ENCODE peak calls at places on chromosomes 7 and 10, in four cellular contexts. One of them, this sample, is unnamed.
A peak's percentile ranks its signal among the peaks of the same experiment; 100 is the strongest.

GRCh38 chr7:33841658-33842057 is 63.7 kb upstream of the BMPER start:
- DNase-seq in GM12878: no peak
- DNase-seq in K562: no peak
- DNase-seq in HepG2: no peak
- DNase-seq in this sample: no peak

GRCh38 chr7:142018154-142018553 is 22.5 kb downstream of the MGAM start:
- DNase-seq in K562: no peak
- DNase-seq in HepG2: no peak
- DNase-seq in GM12878: no peak
- DNase-seq in this sample: no peak

GRCh38 chr10:34996843-34997242 is 93.3 kb downstream of the CUL2 start:
- DNase-seq in K562: no peak
- DNase-seq in HepG2: no peak
- DNase-seq in GM12878: no peak
- DNase-seq in this sample: no peak

GRCh38 chr7:2937701-2938513 is 93.8 kb upstream of the GNA12 start:
- DNase-seq in GM12878: no peak
- DNase-seq in HepG2: no peak
- DNase-seq in K562: no peak
- DNase-seq in this sample: no peak

GRCh38 chr7:24328050-24328449 is 44.1 kb downstream of the NPY start:
- DNase-seq in HepG2: no peak
- DNase-seq in GM12878: no peak
- DNase-seq in K562: no peak
- DNase-seq in this sample: no peak

GRCh38 chr10:111525696-111526095 is 448.9 kb downstream of the ADRA2A start:
- DNase-seq in HepG2: no peak
- DNase-seq in K562: no peak
- DNase-seq in GM12878: no peak
- DNase-seq in this sample: no peak

GRCh38 chr7:18834574-18835361 is 282.7 kb downstream of the TWIST1 start:
- DNase-seq in GM12878: no peak
- DNase-seq in HepG2: no peak
- DNase-seq in K562: no peak
- DNase-seq in this sample: no peak

GRCh38 chr10:95246582-95247051 is 44.2 kb downstream of the PDLIM1 start:
- DNase-seq in HepG2: peak; percentile 62
- DNase-seq in GM12878: no peak
- DNase-seq in K562: peak; percentile 59
- DNase-seq in this sample: peak; percentile 82

GRCh38 chr7:138000081-138000701 is 1.7 kb downstream of the CREB3L2 start:
- DNase-seq in GM12878: no peak
- DNase-seq in HepG2: peak; percentile 66
- DNase-seq in K562: peak; percentile 56
- DNase-seq in this sample: peak; percentile 46

GRCh38 chr10:56095506-56096225 is 265.4 kb downstream of the ZWINT start:
- DNase-seq in K562: no peak
- DNase-seq in HepG2: no peak
- DNase-seq in GM12878: no peak
- DNase-seq in this sample: no peak

GRCh38 chr10:118920206-118920605 is 109.3 kb upstream of the NANOS1 start:
- DNase-seq in K562: no peak
- DNase-seq in GM12878: no peak
- DNase-seq in HepG2: no peak
- DNase-seq in this sample: no peak

GRCh38 chr7:47496064-47496665 is 85.7 kb downstream of the TNS3 start:
- DNase-seq in HepG2: no peak
- DNase-seq in GM12878: no peak
- DNase-seq in K562: no peak
- DNase-seq in this sample: no peak

GRCh38 chr7:47496666-47497065 is 85.2 kb downstream of the TNS3 start:
- DNase-seq in GM12878: no peak
- DNase-seq in K562: no peak
- DNase-seq in HepG2: no peak
- DNase-seq in this sample: no peak

GRCh38 chr7:47495269-47495875 is 86.5 kb downstream of the TNS3 start:
- DNase-seq in K562: no peak
- DNase-seq in HepG2: no peak
- DNase-seq in GM12878: no peak
- DNase-seq in this sample: no peak

GRCh38 chr7:47498229-47499056 is 83.5 kb downstream of the TNS3 start:
- DNase-seq in K562: no peak
- DNase-seq in GM12878: no peak
- DNase-seq in HepG2: peak; percentile 78
- DNase-seq in this sample: no peak

GRCh38 chr7:47497367-47498096 is 84.4 kb downstream of the TNS3 start:
- DNase-seq in K562: no peak
- DNase-seq in GM12878: peak; percentile 52
- DNase-seq in HepG2: no peak
- DNase-seq in this sample: no peak
- TF ChIP-seq SP1 in K562: no peak
- TF ChIP-seq SP1 in GM12878: no peak
- TF ChIP-seq SP1 in HepG2: no peak
- TF ChIP-seq SP1 in this sample: no peak

DNA sequence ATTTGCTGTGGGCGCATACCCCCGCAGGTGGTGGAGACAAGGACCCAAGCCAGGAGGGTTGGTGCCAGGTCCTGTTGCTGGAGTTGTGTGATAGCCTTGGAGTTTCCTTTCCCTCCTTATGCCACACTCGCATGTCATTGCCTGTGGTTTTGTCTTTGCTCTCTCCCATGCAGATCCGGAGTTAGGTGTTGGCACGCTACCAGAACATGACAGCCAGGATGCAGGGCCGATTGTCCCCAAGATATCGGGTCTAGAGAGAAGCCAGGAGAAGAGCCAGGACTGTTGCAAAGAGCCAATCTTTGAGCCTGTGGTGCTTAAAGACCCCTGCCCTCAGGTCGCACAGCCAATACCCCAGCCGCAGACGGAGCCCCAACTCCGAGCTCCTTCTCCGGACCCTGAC is 369.2 kb upstream of the GALNT17 start:
- DNase-seq in K562: no peak
- DNase-seq in GM12878: no peak
- DNase-seq in HepG2: no peak
- DNase-seq in this sample: no peak
- TF ChIP-seq FOXM1 in K562: no peak
- TF ChIP-seq FOXM1 in GM12878: no peak
- TF ChIP-seq FOXM1 in HepG2: no peak
- TF ChIP-seq FOXM1 in this sample: no peak

DNA sequence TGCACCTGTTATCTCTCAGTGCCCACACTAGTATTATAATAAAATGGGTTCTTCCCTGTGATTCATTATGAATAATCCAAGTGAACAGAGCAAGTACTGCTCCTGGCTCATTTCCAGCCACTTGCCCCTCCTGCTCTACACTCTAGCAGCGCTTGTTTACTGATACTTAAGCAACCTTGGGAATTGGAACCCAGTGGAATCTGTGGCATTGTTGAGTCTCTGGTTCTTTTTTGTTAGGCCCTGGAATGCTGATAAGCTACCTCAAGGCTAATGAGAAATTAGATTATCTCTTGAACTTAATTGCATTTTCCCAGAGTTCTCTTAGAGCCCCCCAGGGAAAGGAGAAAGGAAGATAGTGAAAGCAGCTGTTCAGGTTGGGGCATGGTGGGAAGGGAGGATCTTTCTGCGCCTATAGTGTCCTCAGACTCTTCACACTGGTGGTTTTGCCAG is 34.0 kb downstream of the PRKAR2B start:
- DNase-seq in GM12878: no peak
- DNase-seq in K562: peak; percentile 49
- DNase-seq in HepG2: no peak
- DNase-seq in this sample: no peak
- TF ChIP-seq SP1 in GM12878: no peak
- TF ChIP-seq SP1 in K562: no peak
- TF ChIP-seq SP1 in HepG2: no peak
- TF ChIP-seq SP1 in this sample: no peak

GRCh38 chr7:113298501-113298900 is 180.1 kb upstream of the SMIM30 start:
- DNase-seq in GM12878: no peak
- DNase-seq in HepG2: no peak
- DNase-seq in K562: no peak
- DNase-seq in this sample: no peak

GRCh38 chr7:113301983-113302382 is 183.6 kb upstream of the SMIM30 start:
- DNase-seq in K562: no peak
- DNase-seq in GM12878: no peak
- DNase-seq in HepG2: no peak
- DNase-seq in this sample: no peak

GRCh38 chr7:113301141-113301540 is 182.8 kb upstream of the SMIM30 start:
- DNase-seq in GM12878: no peak
- DNase-seq in HepG2: no peak
- DNase-seq in K562: no peak
- DNase-seq in this sample: no peak

GRCh38 chr7:113304104-113304503 is 185.8 kb upstream of the SMIM30 start:
- DNase-seq in GM12878: no peak
- DNase-seq in HepG2: no peak
- DNase-seq in K562: no peak
- DNase-seq in this sample: no peak

GRCh38 chr7:113299748-113300147 is 181.4 kb upstream of the SMIM30 start:
- DNase-seq in K562: no peak
- DNase-seq in GM12878: no peak
- DNase-seq in HepG2: no peak
- DNase-seq in this sample: no peak
- TF ChIP-seq FOXM1 in K562: no peak
- TF ChIP-seq FOXM1 in GM12878: no peak
- TF ChIP-seq FOXM1 in HepG2: no peak
- TF ChIP-seq FOXM1 in this sample: no peak

GRCh38 chr7:8220376-8221106 is 41.4 kb downstream of the ICA1 start:
- DNase-seq in GM12878: no peak
- DNase-seq in K562: no peak
- DNase-seq in HepG2: no peak
- DNase-seq in this sample: no peak

GRCh38 chr7:8214162-8214897 is 47.6 kb downstream of the ICA1 start:
- DNase-seq in HepG2: no peak
- DNase-seq in GM12878: no peak
- DNase-seq in K562: no peak
- DNase-seq in this sample: no peak

GRCh38 chr7:8215648-8216047 is 46.3 kb downstream of the ICA1 start:
- DNase-seq in HepG2: no peak
- DNase-seq in GM12878: no peak
- DNase-seq in K562: no peak
- DNase-seq in this sample: no peak

GRCh38 chr7:8216291-8216690 is 45.7 kb downstream of the ICA1 start:
- DNase-seq in GM12878: no peak
- DNase-seq in K562: no peak
- DNase-seq in HepG2: no peak
- DNase-seq in this sample: no peak

GRCh38 chr7:8217200-8218068 is 44.5 kb downstream of the ICA1 start:
- DNase-seq in K562: peak; percentile 38
- DNase-seq in HepG2: peak; percentile 51
- DNase-seq in GM12878: peak; percentile 43
- DNase-seq in this sample: peak; percentile 35
- TF ChIP-seq SP1 in K562: no peak
- TF ChIP-seq SP1 in HepG2: no peak
- TF ChIP-seq SP1 in GM12878: no peak
- TF ChIP-seq SP1 in this sample: no peak

DNA sequence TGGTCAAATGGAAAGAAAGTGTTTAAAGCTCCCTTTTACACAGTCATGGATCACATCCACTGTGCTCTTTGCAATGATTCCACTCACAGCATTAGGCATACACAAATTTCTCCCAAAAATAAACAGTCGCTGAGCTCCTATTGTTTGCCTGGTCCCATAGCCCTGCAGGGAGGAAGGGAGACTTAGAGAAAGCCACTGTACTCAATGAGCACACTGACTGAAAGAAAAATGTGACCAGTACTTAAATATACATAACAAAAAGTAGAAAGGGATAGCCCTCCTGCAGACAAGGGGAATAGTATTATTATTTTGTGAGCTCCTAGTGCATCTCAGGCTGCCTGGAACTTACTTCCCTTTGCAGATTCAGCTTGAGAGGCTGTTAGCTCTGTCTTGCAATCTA is 853.1 kb downstream of the GRID1 start:
- DNase-seq in GM12878: no peak
- DNase-seq in HepG2: no peak
- DNase-seq in K562: no peak
- DNase-seq in this sample: no peak
- TF ChIP-seq FOXM1 in GM12878: no peak
- TF ChIP-seq FOXM1 in HepG2: no peak
- TF ChIP-seq FOXM1 in K562: no peak
- TF ChIP-seq FOXM1 in this sample: no peak

This sample was measured in HEK293T.